ENCODE peak calls at places on chromosomes 1 and 21, in four cellular contexts. One of them, this sample, is unnamed.
A peak's percentile ranks its signal among the peaks of the same experiment; 100 is the strongest.

GRCh38 chr1:195637474-195637873 is 970.8 kb downstream of the KCNT2 start:
- DNase-seq in sigmoid colon: no peak
- DNase-seq in stomach: no peak
- DNase-seq in fibroblast of lung: no peak
- DNase-seq in this sample: no peak

GRCh38 chr21:45994738-45995685 is 13.4 kb downstream of the COL6A1 start:
- DNase-seq in sigmoid colon: peak; percentile 69
- DNase-seq in stomach: no peak
- DNase-seq in fibroblast of lung: no peak
- DNase-seq in this sample: peak; percentile 11

GRCh38 chr1:93426183-93426582 is 21.7 kb upstream of the FNBP1L start:
- DNase-seq in sigmoid colon: no peak
- DNase-seq in stomach: no peak
- DNase-seq in fibroblast of lung: no peak
- DNase-seq in this sample: no peak

GRCh38 chr21:38597436-38597835 is 99.2 kb upstream of the ERG start:
- DNase-seq in sigmoid colon: no peak
- DNase-seq in stomach: no peak
- DNase-seq in fibroblast of lung: peak; percentile 3
- DNase-seq in this sample: no peak

GRCh38 chr1:153919879-153920852 is 2.6 kb downstream of the GATAD2B start:
- DNase-seq in sigmoid colon: no peak
- DNase-seq in stomach: no peak
- DNase-seq in fibroblast of lung: peak; percentile 18
- DNase-seq in this sample: no peak

GRCh38 chr1:230922620-230923019 is 54.3 kb upstream of the C1orf198 start:
- DNase-seq in sigmoid colon: no peak
- DNase-seq in stomach: no peak
- DNase-seq in fibroblast of lung: no peak
- DNase-seq in this sample: no peak

GRCh38 chr21:20537162-20537561 is 461.0 kb upstream of the NCAM2 start:
- DNase-seq in sigmoid colon: no peak
- DNase-seq in stomach: no peak
- DNase-seq in fibroblast of lung: no peak
- DNase-seq in this sample: no peak

GRCh38 chr1:55876276-55877060 is 661.3 kb upstream of the USP24 start:
- DNase-seq in sigmoid colon: no peak
- DNase-seq in stomach: no peak
- DNase-seq in fibroblast of lung: peak; percentile 10
- DNase-seq in this sample: peak; percentile 51

GRCh38 chr1:29331731-29332130 is 95.4 kb downstream of the PTPRU start:
- DNase-seq in sigmoid colon: no peak
- DNase-seq in stomach: no peak
- DNase-seq in fibroblast of lung: peak; percentile 41
- DNase-seq in this sample: no peak

GRCh38 chr21:33399821-33400220 is 3.4 kb upstream of the IFNGR2 start:
- DNase-seq in sigmoid colon: no peak
- DNase-seq in stomach: no peak
- DNase-seq in fibroblast of lung: no peak
- DNase-seq in this sample: no peak

GRCh38 chr1:151371340-151371739 is 1.2 kb downstream of the SELENBP1 start:
- DNase-seq in sigmoid colon: peak; percentile 90
- DNase-seq in stomach: peak; percentile 84
- DNase-seq in fibroblast of lung: peak; percentile 19
- DNase-seq in this sample: peak; percentile 66

GRCh38 chr1:184974086-184974836 is at the start of gene NIBAN1:
- DNase-seq in sigmoid colon: peak; percentile 92
- DNase-seq in stomach: peak; percentile 73
- DNase-seq in fibroblast of lung: peak; percentile 44
- DNase-seq in this sample: peak; percentile 78

GRCh38 chr1:8363764-8364301 is 45.9 kb downstream of the SLC45A1 start:
- DNase-seq in sigmoid colon: peak; percentile 66
- DNase-seq in stomach: no peak
- DNase-seq in fibroblast of lung: no peak
- DNase-seq in this sample: no peak

GRCh38 chr1:25990702-25991395 is 7.0 kb downstream of the PAFAH2 start:
- DNase-seq in sigmoid colon: no peak
- DNase-seq in stomach: no peak
- DNase-seq in fibroblast of lung: no peak
- DNase-seq in this sample: no peak

GRCh38 chr1:193185861-193186714 is at the start of gene B3GALT2:
- DNase-seq in sigmoid colon: peak; percentile 63
- DNase-seq in stomach: no peak
- DNase-seq in fibroblast of lung: peak; percentile 61
- DNase-seq in this sample: no peak

GRCh38 chr1:172394167-172394751 is 26.2 kb upstream of the C1orf105 start:
- DNase-seq in sigmoid colon: peak; percentile 67
- DNase-seq in stomach: peak; percentile 27
- DNase-seq in fibroblast of lung: peak; percentile 15
- DNase-seq in this sample: no peak
- H3K4me1 ChIP-seq in sigmoid colon: peaks cover 74% of the 10 kb centered on the region
- H3K4me1 ChIP-seq in stomach: peaks cover 6% of the 10 kb centered on the region
- H3K4me1 ChIP-seq in fibroblast of lung: peaks cover 1% of the 10 kb centered on the region
- H3K4me1 ChIP-seq in this sample: peaks cover 78% of the 10 kb centered on the region

GRCh38 chr1:24255226-24255625 is 63.9 kb upstream of the GRHL3 start:
- DNase-seq in sigmoid colon: no peak
- DNase-seq in stomach: no peak
- DNase-seq in fibroblast of lung: no peak
- DNase-seq in this sample: no peak

GRCh38 chr1:24252185-24252584 is 65.1 kb upstream of the IFNLR1 start:
- DNase-seq in sigmoid colon: no peak
- DNase-seq in stomach: no peak
- DNase-seq in fibroblast of lung: no peak
- DNase-seq in this sample: no peak

GRCh38 chr1:24254783-24255182 is 64.4 kb upstream of the GRHL3 start:
- DNase-seq in sigmoid colon: no peak
- DNase-seq in stomach: no peak
- DNase-seq in fibroblast of lung: no peak
- DNase-seq in this sample: no peak

GRCh38 chr1:24251501-24251900 is 64.4 kb upstream of the IFNLR1 start:
- DNase-seq in sigmoid colon: no peak
- DNase-seq in stomach: no peak
- DNase-seq in fibroblast of lung: no peak
- DNase-seq in this sample: no peak

GRCh38 chr1:24253569-24253968 is 65.6 kb upstream of the GRHL3 start:
- DNase-seq in sigmoid colon: no peak
- DNase-seq in stomach: no peak
- DNase-seq in fibroblast of lung: no peak
- DNase-seq in this sample: no peak
- TF ChIP-seq CTCF in sigmoid colon: no peak
- TF ChIP-seq CTCF in stomach: no peak
- TF ChIP-seq CTCF in fibroblast of lung: no peak
- TF ChIP-seq CTCF in this sample: no peak

GRCh38 chr1:44681905-44682900 is 7.7 kb downstream of the ARMH1 start:
- DNase-seq in sigmoid colon: no peak
- DNase-seq in stomach: no peak
- DNase-seq in fibroblast of lung: no peak
- DNase-seq in this sample: no peak
- H3K27ac ChIP-seq in sigmoid colon: no peak overlapping the region
- H3K27ac ChIP-seq in stomach: no peak overlapping the region
- H3K27ac ChIP-seq in fibroblast of lung: no peak overlapping the region
- H3K27ac ChIP-seq in this sample: no peak overlapping the region

GRCh38 chr1:111620412-111620971 is 903 bp downstream of the RAP1A start:
- DNase-seq in sigmoid colon: no peak
- DNase-seq in stomach: no peak
- DNase-seq in fibroblast of lung: no peak
- DNase-seq in this sample: no peak
- H3K4me1 ChIP-seq in sigmoid colon: peaks cover 58% of the 10 kb centered on the region
- H3K4me1 ChIP-seq in stomach: peaks cover 34% of the 10 kb centered on the region
- H3K4me1 ChIP-seq in fibroblast of lung: no peaks in the 10 kb centered on the region
- H3K4me1 ChIP-seq in this sample: peaks cover 68% of the 10 kb centered on the region

GRCh38 chr1:201039876-201040275 is 16.4 kb upstream of the KIF21B start:
- DNase-seq in sigmoid colon: no peak
- DNase-seq in stomach: no peak
- DNase-seq in fibroblast of lung: no peak
- DNase-seq in this sample: no peak

GRCh38 chr1:201041011-201041410 is 17.5 kb upstream of the KIF21B start:
- DNase-seq in sigmoid colon: no peak
- DNase-seq in stomach: no peak
- DNase-seq in fibroblast of lung: no peak
- DNase-seq in this sample: no peak

GRCh38 chr1:201044119-201044518 is 20.6 kb upstream of the KIF21B start:
- DNase-seq in sigmoid colon: no peak
- DNase-seq in stomach: no peak
- DNase-seq in fibroblast of lung: no peak
- DNase-seq in this sample: no peak

GRCh38 chr1:201038537-201038936 is 15.0 kb upstream of the KIF21B start:
- DNase-seq in sigmoid colon: no peak
- DNase-seq in stomach: no peak
- DNase-seq in fibroblast of lung: no peak
- DNase-seq in this sample: no peak

GRCh38 chr1:201042663-201043461 is 19.3 kb upstream of the KIF21B start:
- DNase-seq in sigmoid colon: no peak
- DNase-seq in stomach: peak; percentile 67
- DNase-seq in fibroblast of lung: peak; percentile 58
- DNase-seq in this sample: peak; percentile 40
- TF ChIP-seq CTCF in sigmoid colon: peak; percentile 73
- TF ChIP-seq CTCF in stomach: peak; percentile 79
- TF ChIP-seq CTCF in fibroblast of lung: peak; percentile 92
- TF ChIP-seq CTCF in this sample: peak; percentile 88

This sample was measured in left ventricle myocardium inferior.